ENCODE peak calls at places on chromosomes 12 and 14, in five cellular contexts. F is RWPE1, K is IMR-90, L is mesendoderm, B is foreskin keratinocyte. U is an unnamed sample.

GRCh38 chr14:100285021-100285912 is 21.0 kb downstream of the SLC25A29 start:
- DNase-seq in F (peak), K (peak), L (peak), B (peak), U (no peak)

GRCh38 chr12:22431693-22432251 is 97.3 kb upstream of the ST8SIA1 start:
- DNase-seq in F (no peak), K (no peak), L (no peak), B (no peak), U (no peak)

GRCh38 chr14:55846852-55847471 is 267.0 kb downstream of the KTN1 start:
- DNase-seq in F (no peak), K (peak), L (no peak), B (no peak), U (no peak)

GRCh38 chr12:96070670-96071279 is 35.4 kb upstream of the LTA4H start:
- DNase-seq in F (no peak), K (no peak), L (peak), B (peak), U (no peak)

GRCh38 chr14:84087986-84088531 is 1441.9 kb upstream of the FLRT2 start:
- DNase-seq in F (no peak), K (peak), L (no peak), B (no peak), U (no peak)

GRCh38 chr14:53620325-53620716 is 336.3 kb downstream of the BMP4 start:
- DNase-seq in F (no peak), K (peak), L (peak), B (peak), U (no peak)

GRCh38 chr12:113116875-113117274 is 18.7 kb downstream of the RASAL1 start:
- DNase-seq in F (no peak), K (no peak), L (no peak), B (no peak), U (no peak)

GRCh38 chr12:124036117-124037109 is 63.4 kb downstream of the ZNF664 start:
- DNase-seq in F (peak), K (peak), L (peak), B (no peak), U (no peak)

GRCh38 chr14:34930591-34931069 is 52.2 kb upstream of the SRP54 start:
- DNase-seq in F (no peak), K (no peak), L (no peak), B (no peak), U (no peak)

GRCh38 chr12:106205208-106206069 is 42.4 kb downstream of the CKAP4 start:
- DNase-seq in F (no peak), K (no peak), L (peak), B (peak), U (no peak)

GRCh38 chr14:93674343-93674742 is 113.9 kb downstream of the PRIMA1 start:
- DNase-seq in F (no peak), K (no peak), L (no peak), B (no peak), U (no peak)

DNA sequence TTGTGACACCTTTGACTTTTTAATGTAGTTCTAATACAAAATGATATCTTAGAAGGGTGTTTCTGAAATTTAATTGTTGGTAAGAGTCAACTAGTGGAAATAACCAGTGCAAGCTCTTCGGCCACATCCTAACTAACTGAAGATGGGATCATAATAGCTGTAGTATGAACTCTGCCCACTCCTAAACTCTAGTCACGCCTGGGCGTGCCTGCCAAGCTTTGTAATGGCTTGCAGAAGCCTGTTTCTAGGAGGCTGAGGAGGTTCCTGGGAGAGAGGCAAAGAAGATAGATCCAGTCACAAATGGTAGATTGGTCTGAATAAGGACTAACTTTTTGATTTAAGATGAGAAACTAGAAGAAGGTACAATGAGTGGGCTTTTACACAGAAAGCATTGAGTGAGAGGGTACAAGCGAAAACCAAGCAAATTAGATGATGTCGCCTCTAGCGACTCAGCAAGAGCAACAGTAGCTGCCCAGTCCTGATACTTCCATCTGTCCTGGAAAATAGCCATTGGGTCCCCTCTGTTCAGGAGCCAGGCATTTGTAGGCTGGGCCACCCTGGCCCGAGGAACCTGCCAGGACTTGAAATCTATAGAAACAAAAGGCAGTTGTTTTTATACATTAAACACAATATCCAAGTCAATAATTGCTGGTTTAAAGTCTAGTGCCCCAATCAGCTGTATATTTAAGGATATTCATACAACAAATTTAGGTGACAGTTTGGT is 148.8 kb downstream of the SLC38A4 start:
- DNase-seq in F (peak), K (no peak), L (no peak), B (peak), U (no peak)
- H3K27ac ChIP-seq in F (peak), K (no peak), L (no peak), B (peak), U (no peak)

GRCh38 chr14:58828298-58828697 is 190.5 kb downstream of the DACT1 start:
- DNase-seq in F (no peak), K (no peak), L (no peak), B (no peak), U (no peak)

GRCh38 chr14:58824796-58825195 is 187.0 kb downstream of the DACT1 start:
- DNase-seq in F (no peak), K (no peak), L (peak), B (no peak), U (no peak)

GRCh38 chr14:58829594-58829993 is 191.8 kb downstream of the DACT1 start:
- DNase-seq in F (peak), K (peak), L (no peak), B (no peak), U (no peak)

GRCh38 chr14:58824106-58824505 is 186.3 kb downstream of the DACT1 start:
- DNase-seq in F (no peak), K (peak), L (no peak), B (peak), U (no peak)

DNA sequence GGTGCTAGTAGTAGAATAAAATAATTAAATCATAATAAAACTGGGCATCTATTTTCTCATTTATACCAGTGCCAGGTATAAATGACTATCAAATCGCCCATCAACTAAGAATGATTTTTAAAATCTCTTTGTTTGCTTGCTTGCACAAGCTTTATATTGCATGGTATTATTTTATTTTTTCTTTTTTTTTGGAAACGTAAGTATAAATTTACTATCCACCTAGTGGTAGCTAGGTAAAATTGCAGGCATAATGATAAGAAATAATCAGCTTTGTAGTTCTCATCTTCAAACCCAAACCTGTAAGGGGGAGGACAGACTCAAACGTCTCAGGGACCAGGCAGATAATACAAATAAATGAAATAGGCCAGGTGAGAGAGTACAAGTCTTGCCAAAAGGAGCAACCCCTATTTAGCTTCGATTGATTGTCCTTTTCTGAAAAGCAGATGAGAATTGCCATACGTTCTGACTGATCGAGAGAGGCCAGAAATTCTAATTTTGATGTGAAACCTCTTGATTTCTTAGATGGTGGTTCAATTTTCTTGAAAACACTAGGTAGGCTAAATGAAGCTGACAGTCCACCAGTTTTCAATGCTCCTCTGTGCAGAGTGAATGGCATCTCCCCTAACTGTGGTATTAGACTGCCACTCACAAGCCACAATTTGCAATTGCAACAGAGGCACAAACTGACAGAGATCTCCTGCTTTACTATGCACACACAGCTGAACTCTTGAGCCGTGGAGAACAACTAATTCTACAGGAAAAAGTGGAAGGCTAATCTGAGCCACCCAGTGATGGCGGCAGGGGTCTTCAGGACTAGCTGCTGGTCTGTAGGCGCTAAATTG is 189.3 kb downstream of the DACT1 start:
- DNase-seq in F (no peak), K (no peak), L (no peak), B (no peak), U (no peak)
- H3K27ac ChIP-seq in F (no peak), K (no peak), L (no peak), B (no peak), U (no peak)

GRCh38 chr14:51576112-51576420 is 75.6 kb upstream of the FRMD6 start:
- DNase-seq in F (no peak), K (peak), L (peak), B (no peak), U (no peak)

GRCh38 chr14:51573607-51574006 is 78.1 kb upstream of the FRMD6 start:
- DNase-seq in F (no peak), K (no peak), L (no peak), B (no peak), U (no peak)

GRCh38 chr14:51576899-51577298 is 74.8 kb upstream of the FRMD6 start:
- DNase-seq in F (no peak), K (peak), L (no peak), B (peak), U (no peak)

GRCh38 chr14:51574009-51574408 is 77.7 kb upstream of the FRMD6 start:
- DNase-seq in F (no peak), K (no peak), L (no peak), B (no peak), U (no peak)

GRCh38 chr14:51575225-51576111 is 76.2 kb upstream of the FRMD6 start:
- DNase-seq in F (no peak), K (peak), L (no peak), B (no peak), U (no peak)
- H3K27ac ChIP-seq in F (no peak), K (no peak), L (no peak), B (no peak), U (no peak)

GRCh38 chr12:15209782-15210181 is 11.4 kb downstream of the RERG start:
- DNase-seq in F (peak), K (peak), L (no peak), B (peak), U (no peak)

GRCh38 chr12:15220451-15220850 is 766 bp downstream of the RERG start:
- DNase-seq in F (no peak), K (no peak), L (no peak), B (no peak), U (no peak)

GRCh38 chr12:15212877-15213276 is 8.3 kb downstream of the RERG start:
- DNase-seq in F (no peak), K (no peak), L (no peak), B (no peak), U (no peak)

GRCh38 chr12:15216036-15216889 is 5.0 kb downstream of the RERG start:
- DNase-seq in F (no peak), K (no peak), L (peak), B (no peak), U (no peak)

DNA sequence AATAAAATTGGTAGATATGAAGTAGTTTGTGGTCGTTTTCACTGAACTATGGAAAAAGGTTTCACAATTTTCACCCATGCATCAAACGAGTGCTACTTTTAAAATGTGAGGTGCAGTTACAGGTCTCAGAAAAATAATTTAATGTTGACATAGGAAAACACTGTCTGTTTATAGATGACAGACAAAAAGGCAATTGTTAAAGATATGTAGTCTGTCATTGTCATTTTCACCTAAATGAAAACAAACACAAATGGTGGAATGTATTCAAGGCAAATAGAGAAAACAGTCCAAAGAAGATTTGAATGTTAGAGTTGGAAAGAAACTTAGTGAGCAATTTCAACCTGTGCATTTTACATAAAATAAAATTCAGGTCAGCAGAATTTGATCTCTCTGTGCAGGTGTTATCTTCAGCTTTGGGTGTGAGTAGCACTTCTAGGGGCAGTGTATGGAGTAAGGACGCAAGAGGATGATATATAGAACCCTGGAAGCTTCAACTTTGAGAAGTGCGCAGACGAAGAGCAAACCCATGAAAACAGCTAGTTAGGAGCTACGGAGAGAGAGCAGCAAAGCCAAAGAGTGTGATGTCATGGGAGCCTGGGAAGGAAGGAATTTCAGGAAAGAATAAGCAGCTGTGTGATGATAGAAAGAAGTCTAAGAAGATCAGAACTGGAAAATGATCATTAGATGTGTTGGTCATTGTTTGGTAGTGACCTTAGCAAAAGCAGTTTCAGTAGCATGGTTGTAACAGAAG is 6.2 kb downstream of the RERG start:
- DNase-seq in F (no peak), K (no peak), L (no peak), B (no peak), U (no peak)
- H3K27ac ChIP-seq in F (no peak), K (no peak), L (no peak), B (no peak), U (peak)

GRCh38 chr12:94095618-94096017 is 52.8 kb upstream of the PLXNC1 start:
- DNase-seq in F (no peak), K (no peak), L (no peak), B (peak), U (no peak)

GRCh38 chr12:94089891-94090290 is 58.5 kb upstream of the PLXNC1 start:
- DNase-seq in F (no peak), K (peak), L (no peak), B (no peak), U (no peak)

GRCh38 chr12:94094700-94095099 is 53.7 kb upstream of the PLXNC1 start:
- DNase-seq in F (no peak), K (no peak), L (no peak), B (no peak), U (no peak)

GRCh38 chr12:94091624-94092023 is 56.8 kb upstream of the PLXNC1 start:
- DNase-seq in F (no peak), K (no peak), L (no peak), B (no peak), U (no peak)

DNA sequence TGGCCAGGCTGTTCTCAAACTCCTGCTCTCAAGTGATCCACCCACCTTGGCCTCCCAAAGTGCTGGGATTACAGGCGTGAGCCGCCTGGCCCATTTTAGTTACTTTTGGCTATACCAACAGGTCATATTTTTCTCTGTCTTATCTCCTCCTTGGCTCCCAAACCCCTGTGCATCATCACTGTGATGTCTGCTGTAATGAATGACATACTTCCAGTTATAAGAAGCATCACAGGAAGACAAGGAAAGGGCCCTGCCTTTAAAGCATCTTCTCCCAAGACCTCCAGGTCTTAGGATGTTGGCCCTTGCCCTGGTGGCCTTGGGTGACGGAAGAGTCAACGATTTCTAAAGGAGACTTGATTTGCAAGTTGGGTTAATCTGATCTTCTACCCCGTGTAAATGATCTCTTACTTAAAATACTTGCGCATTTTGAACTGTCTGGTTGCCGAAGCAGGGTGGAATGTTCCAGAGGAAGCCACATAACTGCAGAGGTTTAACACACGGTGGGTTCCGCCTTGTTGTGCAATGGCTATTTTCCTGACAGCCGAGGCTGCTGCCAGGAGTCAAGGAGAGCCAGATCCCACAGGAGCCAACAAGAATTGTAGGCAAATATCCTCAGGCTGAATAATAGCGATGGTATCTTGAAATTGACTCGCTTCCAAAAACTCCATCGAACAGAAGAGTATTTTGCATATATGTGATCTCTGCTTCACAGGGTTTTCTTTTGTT is 55.7 kb upstream of the PLXNC1 start:
- DNase-seq in F (peak), K (peak), L (no peak), B (peak), U (no peak)
- H3K27ac ChIP-seq in F (peak), K (no peak), L (no peak), B (no peak), U (peak)

U was measured in coronary artery.